ENCODE peak calls at places on chromosome 5, in four cellular contexts. One of them, this sample, is unnamed. For H3K4me1, the result is how much of the 10 kb centered on the place peaks cover.

GRCh38 chr5:79149432-79149831 is 37.8 kb downstream of the BHMT start:
- DNase-seq in MM.1S: no peak
- DNase-seq in GM23338: no peak
- DNase-seq in PC-9: no peak
- DNase-seq in this sample: no peak

GRCh38 chr5:1005362-1005851 is 3.2 kb upstream of the NKD2 start:
- DNase-seq in MM.1S: no peak
- DNase-seq in GM23338: no peak
- DNase-seq in PC-9: no peak
- DNase-seq in this sample: no peak

GRCh38 chr5:147448766-147449165 is 61.1 kb downstream of the DPYSL3 start:
- DNase-seq in MM.1S: no peak
- DNase-seq in GM23338: no peak
- DNase-seq in PC-9: no peak
- DNase-seq in this sample: no peak

GRCh38 chr5:177546262-177546741 is 8.1 kb downstream of the FAM193B start:
- DNase-seq in MM.1S: no peak
- DNase-seq in GM23338: no peak
- DNase-seq in PC-9: peak
- DNase-seq in this sample: no peak

GRCh38 chr5:96901384-96901783 is 25.1 kb downstream of the ERAP2 start:
- DNase-seq in MM.1S: no peak
- DNase-seq in GM23338: peak
- DNase-seq in PC-9: no peak
- DNase-seq in this sample: no peak

GRCh38 chr5:73030995-73031394 is 75.2 kb downstream of the FCHO2 start:
- DNase-seq in MM.1S: no peak
- DNase-seq in GM23338: peak
- DNase-seq in PC-9: peak
- DNase-seq in this sample: no peak

GRCh38 chr5:65483474-65484346 is 2.0 kb upstream of the ADAMTS6 start:
- DNase-seq in MM.1S: peak
- DNase-seq in GM23338: peak
- DNase-seq in PC-9: no peak
- DNase-seq in this sample: no peak

GRCh38 chr5:72860499-72860898 is 44.0 kb downstream of the TNPO1 start:
- DNase-seq in MM.1S: no peak
- DNase-seq in GM23338: no peak
- DNase-seq in PC-9: no peak
- DNase-seq in this sample: no peak

GRCh38 chr5:31427013-31427783 is 104.7 kb downstream of the DROSHA start:
- DNase-seq in MM.1S: no peak
- DNase-seq in GM23338: peak
- DNase-seq in PC-9: no peak
- DNase-seq in this sample: no peak

GRCh38 chr5:143828710-143829109 is 16.7 kb downstream of the HMHB1 start:
- DNase-seq in MM.1S: peak
- DNase-seq in GM23338: no peak
- DNase-seq in PC-9: no peak
- DNase-seq in this sample: peak

GRCh38 chr5:103910002-103910401 is 347.4 kb upstream of the NUDT12 start:
- DNase-seq in MM.1S: no peak
- DNase-seq in GM23338: no peak
- DNase-seq in PC-9: no peak
- DNase-seq in this sample: no peak

GRCh38 chr5:151890299-151890698 is 34.4 kb downstream of the GLRA1 start:
- DNase-seq in MM.1S: no peak
- DNase-seq in GM23338: no peak
- DNase-seq in PC-9: no peak
- DNase-seq in this sample: no peak

GRCh38 chr5:170307575-170308465 is 10.2 kb upstream of the LCP2 start:
- DNase-seq in MM.1S: no peak
- DNase-seq in GM23338: no peak
- DNase-seq in PC-9: peak
- DNase-seq in this sample: no peak

GRCh38 chr5:36492998-36493655 is 113.3 kb upstream of the SLC1A3 start:
- DNase-seq in MM.1S: no peak
- DNase-seq in GM23338: no peak
- DNase-seq in PC-9: no peak
- DNase-seq in this sample: no peak

GRCh38 chr5:103475629-103476240 is 86.9 kb downstream of the NUDT12 start:
- DNase-seq in MM.1S: peak
- DNase-seq in GM23338: peak
- DNase-seq in PC-9: no peak
- DNase-seq in this sample: no peak

GRCh38 chr5:115758356-115758755 is 58.1 kb downstream of the CDO1 start:
- DNase-seq in MM.1S: no peak
- DNase-seq in GM23338: no peak
- DNase-seq in PC-9: no peak
- DNase-seq in this sample: no peak

GRCh38 chr5:88676637-88677481 is 206.1 kb downstream of the MEF2C start:
- DNase-seq in MM.1S: no peak
- DNase-seq in GM23338: no peak
- DNase-seq in PC-9: no peak
- DNase-seq in this sample: no peak

GRCh38 chr5:74647096-74647495 is 6.6 kb upstream of the ENC1 start:
- DNase-seq in MM.1S: no peak
- DNase-seq in GM23338: no peak
- DNase-seq in PC-9: no peak
- DNase-seq in this sample: no peak

GRCh38 chr5:76367623-76368366 is 35.3 kb upstream of the IQGAP2 start:
- DNase-seq in MM.1S: peak
- DNase-seq in GM23338: no peak
- DNase-seq in PC-9: no peak
- DNase-seq in this sample: no peak

GRCh38 chr5:854217-854616 is 3.4 kb upstream of the ZDHHC11 start:
- DNase-seq in MM.1S: no peak
- DNase-seq in GM23338: no peak
- DNase-seq in PC-9: no peak
- DNase-seq in this sample: no peak

GRCh38 chr5:177537389-177538361 is 16.7 kb downstream of the FAM193B start:
- DNase-seq in MM.1S: no peak
- DNase-seq in GM23338: peak
- DNase-seq in PC-9: no peak
- DNase-seq in this sample: no peak

GRCh38 chr5:110625376-110625999 is 101.0 kb downstream of the TMEM232 start:
- DNase-seq in MM.1S: peak
- DNase-seq in GM23338: peak
- DNase-seq in PC-9: no peak
- DNase-seq in this sample: no peak

GRCh38 chr5:116575635-116576042 is 1.0 kb upstream of the SEMA6A start:
- DNase-seq in MM.1S: no peak
- DNase-seq in GM23338: peak
- DNase-seq in PC-9: no peak
- DNase-seq in this sample: no peak

GRCh38 chr5:74556631-74557595 is 83.6 kb downstream of the ENC1 start:
- DNase-seq in MM.1S: no peak
- DNase-seq in GM23338: no peak
- DNase-seq in PC-9: no peak
- DNase-seq in this sample: no peak

DNA sequence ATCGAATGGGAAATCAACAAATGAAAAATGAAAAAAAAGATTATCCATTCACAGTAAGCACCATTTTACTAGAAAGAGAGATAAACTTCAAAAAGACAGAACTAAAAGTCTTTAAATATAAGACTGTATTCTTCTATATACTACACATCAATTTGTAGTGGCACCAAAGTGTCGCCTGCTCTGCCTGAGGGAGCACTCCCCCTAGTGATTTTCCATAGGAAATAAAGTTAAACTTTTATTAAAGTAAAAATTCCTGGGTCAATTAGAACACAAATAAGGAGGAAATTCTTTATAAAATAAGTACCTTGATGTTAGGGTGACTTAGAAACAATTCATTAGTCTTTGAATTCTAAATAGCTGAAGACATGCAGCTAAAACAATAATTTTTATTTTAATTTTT is 9.7 kb downstream of the RAD1 start:
- DNase-seq in MM.1S: no peak
- DNase-seq in GM23338: peak
- DNase-seq in PC-9: no peak
- DNase-seq in this sample: no peak
- TF ChIP-seq CTCF in MM.1S: peak
- TF ChIP-seq CTCF in GM23338: peak
- TF ChIP-seq CTCF in PC-9: peak
- TF ChIP-seq CTCF in this sample: peak

GRCh38 chr5:123093279-123094226 is 4.5 kb downstream of the PRDM6 start:
- DNase-seq in MM.1S: no peak
- DNase-seq in GM23338: peak
- DNase-seq in PC-9: no peak
- DNase-seq in this sample: no peak
- TF ChIP-seq EZH2 in MM.1S: no peak
- TF ChIP-seq EZH2 in GM23338: peak
- TF ChIP-seq EZH2 in PC-9: no peak
- TF ChIP-seq EZH2 in this sample: no peak

GRCh38 chr5:14710313-14710994 is 45.9 kb downstream of the OTULIN start:
- DNase-seq in MM.1S: no peak
- DNase-seq in GM23338: no peak
- DNase-seq in PC-9: no peak
- DNase-seq in this sample: no peak
- H3K4me1 ChIP-seq in MM.1S: under half
- H3K4me1 ChIP-seq in GM23338: under half
- H3K4me1 ChIP-seq in PC-9: under half
- H3K4me1 ChIP-seq in this sample: under half

GRCh38 chr5:58968350-58968749 is 385.5 kb downstream of the RAB3C start:
- DNase-seq in MM.1S: no peak
- DNase-seq in GM23338: no peak
- DNase-seq in PC-9: no peak
- DNase-seq in this sample: no peak

GRCh38 chr5:58967597-58968281 is 384.9 kb downstream of the RAB3C start:
- DNase-seq in MM.1S: no peak
- DNase-seq in GM23338: no peak
- DNase-seq in PC-9: no peak
- DNase-seq in this sample: no peak

GRCh38 chr5:58963361-58963760 is 380.5 kb downstream of the RAB3C start:
- DNase-seq in MM.1S: no peak
- DNase-seq in GM23338: no peak
- DNase-seq in PC-9: no peak
- DNase-seq in this sample: no peak

GRCh38 chr5:58963821-58964220 is 380.9 kb downstream of the RAB3C start:
- DNase-seq in MM.1S: no peak
- DNase-seq in GM23338: no peak
- DNase-seq in PC-9: no peak
- DNase-seq in this sample: no peak

GRCh38 chr5:58965677-58966414 is 383.0 kb downstream of the RAB3C start:
- DNase-seq in MM.1S: no peak
- DNase-seq in GM23338: peak
- DNase-seq in PC-9: no peak
- DNase-seq in this sample: no peak
- TF ChIP-seq CTCF in MM.1S: no peak
- TF ChIP-seq CTCF in GM23338: peak
- TF ChIP-seq CTCF in PC-9: no peak
- TF ChIP-seq CTCF in this sample: no peak

DNA sequence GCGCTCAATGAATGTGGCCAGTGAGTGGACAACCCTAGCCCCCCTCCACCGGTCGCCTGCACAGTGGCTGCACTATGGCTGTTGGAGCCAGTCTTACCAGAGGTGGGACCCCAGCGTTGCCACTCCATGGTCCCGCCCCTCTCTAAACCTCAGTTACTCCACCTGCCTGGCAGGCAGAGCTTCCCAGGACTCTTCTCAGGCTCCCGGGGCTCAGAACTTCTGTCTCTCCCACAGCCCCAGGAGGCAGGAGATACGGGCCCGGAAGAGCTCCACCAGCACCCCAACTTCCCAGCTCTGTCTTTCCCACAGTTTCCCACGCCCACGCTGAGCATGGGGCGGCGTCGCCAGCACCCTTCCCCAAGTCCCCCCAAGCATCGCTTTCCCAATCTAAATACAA is 975 bp downstream of the RASGEF1C start:
- DNase-seq in MM.1S: no peak
- DNase-seq in GM23338: peak
- DNase-seq in PC-9: no peak
- DNase-seq in this sample: no peak
- TF ChIP-seq EZH2 in MM.1S: no peak
- TF ChIP-seq EZH2 in GM23338: no peak
- TF ChIP-seq EZH2 in PC-9: no peak
- TF ChIP-seq EZH2 in this sample: no peak

GRCh38 chr5:91049112-91049511 is 334.0 kb downstream of the ARRDC3 start:
- DNase-seq in MM.1S: no peak
- DNase-seq in GM23338: no peak
- DNase-seq in PC-9: no peak
- DNase-seq in this sample: no peak
- H3K4me1 ChIP-seq in MM.1S: under half
- H3K4me1 ChIP-seq in GM23338: under half
- H3K4me1 ChIP-seq in PC-9: under half
- H3K4me1 ChIP-seq in this sample: under half

GRCh38 chr5:15926586-15926985 is 253.0 kb downstream of the MARCHF11 start:
- DNase-seq in MM.1S: no peak
- DNase-seq in GM23338: no peak
- DNase-seq in PC-9: no peak
- DNase-seq in this sample: no peak
- TF ChIP-seq CTCF in MM.1S: no peak
- TF ChIP-seq CTCF in GM23338: no peak
- TF ChIP-seq CTCF in PC-9: no peak
- TF ChIP-seq CTCF in this sample: no peak

DNA sequence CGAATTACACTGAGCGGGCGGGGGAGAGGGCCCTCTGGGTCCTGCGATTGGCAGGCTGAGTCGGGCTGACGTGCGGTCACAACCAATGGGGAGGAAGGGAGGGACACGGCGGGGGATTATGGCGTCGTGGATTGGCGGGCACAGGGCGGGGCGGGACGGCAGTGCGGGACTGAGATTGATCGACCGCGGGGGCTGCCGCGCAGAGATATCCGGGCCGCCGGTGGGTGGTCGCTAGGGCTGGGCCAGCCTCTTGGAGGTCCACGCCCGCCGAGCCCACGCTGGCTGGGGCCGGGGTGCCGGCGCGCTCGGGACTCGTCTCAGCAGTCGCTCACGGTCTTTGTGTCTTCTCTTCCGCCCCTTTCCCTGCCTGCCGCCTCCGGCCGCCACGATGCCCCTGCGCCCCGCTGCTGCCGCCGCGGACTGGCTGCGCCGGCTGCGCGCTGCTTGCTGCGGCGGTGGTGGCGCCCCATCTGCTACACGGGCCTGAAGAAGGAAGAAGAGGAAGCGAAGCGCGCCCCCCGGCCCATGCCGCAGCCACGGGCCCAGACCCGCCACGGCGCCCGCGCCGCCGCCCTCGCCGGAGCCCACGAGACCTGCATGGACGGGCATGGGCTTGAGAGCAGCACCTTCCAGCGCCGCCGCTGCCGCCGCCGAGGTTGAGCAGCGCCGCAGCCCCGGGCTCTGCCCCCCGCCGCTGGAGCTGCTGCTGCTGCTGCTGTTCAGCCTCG is at the start of gene RGMB:
- DNase-seq in MM.1S: peak
- DNase-seq in GM23338: peak
- DNase-seq in PC-9: peak
- DNase-seq in this sample: no peak
- TF ChIP-seq EZH2 in MM.1S: no peak
- TF ChIP-seq EZH2 in GM23338: no peak
- TF ChIP-seq EZH2 in PC-9: no peak
- TF ChIP-seq EZH2 in this sample: no peak